ENCODE peak calls at places on chromosomes 12 and 14, in five cellular contexts. H, Q, F, U and Z are unnamed samples.

GRCh38 chr12:20798561-20798960 is 11.9 kb upstream of the SLCO1B3 start:
- DNase-seq in H (no peak), Q (no peak), F (peak), U (peak), Z (no peak)

GRCh38 chr12:7411343-7411742 is 32.6 kb downstream of the CD163L1 start:
- DNase-seq in H (no peak), Q (no peak), F (no peak), U (no peak), Z (no peak)

GRCh38 chr12:46168426-46168825 is 100.4 kb downstream of the SLC38A1 start:
- DNase-seq in H (no peak), Q (no peak), F (no peak), U (no peak), Z (no peak)

GRCh38 chr14:21097616-21098133 is 780 bp downstream of the ZNF219 start:
- DNase-seq in H (no peak), Q (peak), F (no peak), U (no peak), Z (no peak)

GRCh38 chr12:94169495-94169894 is 21.1 kb downstream of the PLXNC1 start:
- DNase-seq in H (no peak), Q (no peak), F (no peak), U (no peak), Z (no peak)

GRCh38 chr12:123427036-123427769 is 9.3 kb downstream of the RILPL2 start:
- DNase-seq in H (no peak), Q (peak), F (no peak), U (no peak), Z (no peak)

GRCh38 chr12:5916785-5917290 is 28.2 kb downstream of the ANO2 start:
- DNase-seq in H (no peak), Q (no peak), F (no peak), U (no peak), Z (no peak)

GRCh38 chr12:92041742-92042141 is 103.9 kb downstream of the BTG1 start:
- DNase-seq in H (no peak), Q (no peak), F (peak), U (no peak), Z (no peak)

GRCh38 chr12:53956251-53956887 is 1.7 kb downstream of the HOXC12 start:
- DNase-seq in H (no peak), Q (no peak), F (no peak), U (no peak), Z (no peak)

GRCh38 chr14:52862652-52863338 is 71.4 kb upstream of the GNPNAT1 start:
- DNase-seq in H (no peak), Q (no peak), F (peak), U (no peak), Z (no peak)

GRCh38 chr12:47222960-47223847 is 143.4 kb upstream of the AMIGO2 start:
- DNase-seq in H (peak), Q (no peak), F (no peak), U (no peak), Z (no peak)

GRCh38 chr12:46473634-46474201 is 101.1 kb upstream of the SLC38A2 start:
- DNase-seq in H (no peak), Q (peak), F (peak), U (peak), Z (no peak)